ENCODE peak calls at places on chromosomes 16 and 17, in nine cellular contexts. One of them, this sample, is unnamed.

GRCh38 chr17:74512041-74512440 is 19.2 kb downstream of the CD300LB start:
- DNase-seq in PC-9: no peak
- DNase-seq in HepG2: no peak
- DNase-seq in endothelial cell of umbilical vein: no peak
- DNase-seq in DND-41: no peak
- DNase-seq in hepatocyte: no peak
- DNase-seq in neural progenitor cell: no peak
- DNase-seq in K562: no peak
- DNase-seq in fibroblast of lung: peak; percentile 75
- DNase-seq in this sample: peak; percentile 94

GRCh38 chr17:49216953-49217650 is 6.6 kb downstream of the ABI3 start:
- DNase-seq in fibroblast of lung: no peak
- DNase-seq in hepatocyte: no peak
- DNase-seq in DND-41: no peak
- DNase-seq in endothelial cell of umbilical vein: no peak
- DNase-seq in HepG2: no peak
- DNase-seq in K562: no peak
- DNase-seq in neural progenitor cell: no peak
- DNase-seq in PC-9: no peak
- DNase-seq in this sample: no peak

GRCh38 chr16:31695667-31696066 is 168.0 kb downstream of the AHSP start:
- DNase-seq in DND-41: peak; percentile 75
- DNase-seq in neural progenitor cell: no peak
- DNase-seq in hepatocyte: no peak
- DNase-seq in K562: no peak
- DNase-seq in endothelial cell of umbilical vein: no peak
- DNase-seq in fibroblast of lung: no peak
- DNase-seq in PC-9: no peak
- DNase-seq in HepG2: no peak
- DNase-seq in this sample: no peak

GRCh38 chr17:17075037-17075755 is 32.9 kb downstream of the MPRIP start:
- DNase-seq in hepatocyte: peak; percentile 44
- DNase-seq in fibroblast of lung: peak; percentile 63
- DNase-seq in endothelial cell of umbilical vein: peak; percentile 66
- DNase-seq in K562: no peak
- DNase-seq in PC-9: no peak
- DNase-seq in neural progenitor cell: no peak
- DNase-seq in HepG2: no peak
- DNase-seq in DND-41: peak; percentile 21
- DNase-seq in this sample: peak; percentile 90

GRCh38 chr16:49441366-49441780 is 67.8 kb downstream of the C16orf78 start:
- DNase-seq in PC-9: no peak
- DNase-seq in fibroblast of lung: no peak
- DNase-seq in neural progenitor cell: peak; percentile 49
- DNase-seq in DND-41: peak; percentile 97
- DNase-seq in endothelial cell of umbilical vein: no peak
- DNase-seq in K562: no peak
- DNase-seq in HepG2: no peak
- DNase-seq in hepatocyte: peak; percentile 39
- DNase-seq in this sample: no peak

GRCh38 chr17:52495646-52496045 is 337.1 kb upstream of the CA10 start:
- DNase-seq in PC-9: no peak
- DNase-seq in fibroblast of lung: no peak
- DNase-seq in HepG2: no peak
- DNase-seq in hepatocyte: no peak
- DNase-seq in DND-41: no peak
- DNase-seq in endothelial cell of umbilical vein: no peak
- DNase-seq in K562: no peak
- DNase-seq in neural progenitor cell: no peak
- DNase-seq in this sample: no peak

GRCh38 chr17:83149326-83149725 is 69.9 kb downstream of the METRNL start:
- DNase-seq in DND-41: no peak
- DNase-seq in PC-9: no peak
- DNase-seq in HepG2: no peak
- DNase-seq in hepatocyte: peak; percentile 2
- DNase-seq in fibroblast of lung: no peak
- DNase-seq in endothelial cell of umbilical vein: no peak
- DNase-seq in neural progenitor cell: no peak
- DNase-seq in K562: peak; percentile 1
- DNase-seq in this sample: no peak

GRCh38 chr17:15247891-15248529 is 17.1 kb downstream of the PMP22 start:
- DNase-seq in PC-9: peak; percentile 11
- DNase-seq in neural progenitor cell: peak; percentile 39
- DNase-seq in fibroblast of lung: peak; percentile 27
- DNase-seq in endothelial cell of umbilical vein: peak; percentile 8
- DNase-seq in HepG2: no peak
- DNase-seq in hepatocyte: no peak
- DNase-seq in DND-41: no peak
- DNase-seq in K562: no peak
- DNase-seq in this sample: peak; percentile 32

GRCh38 chr17:41100081-41100480 is 1.9 kb downstream of the KRTAP4-16 start:
- DNase-seq in HepG2: no peak
- DNase-seq in K562: no peak
- DNase-seq in DND-41: no peak
- DNase-seq in fibroblast of lung: no peak
- DNase-seq in hepatocyte: no peak
- DNase-seq in neural progenitor cell: no peak
- DNase-seq in endothelial cell of umbilical vein: peak; percentile 42
- DNase-seq in PC-9: no peak
- DNase-seq in this sample: no peak

GRCh38 chr17:17645961-17646360 is 35.3 kb upstream of the RAI1 start:
- DNase-seq in endothelial cell of umbilical vein: no peak
- DNase-seq in K562: no peak
- DNase-seq in HepG2: no peak
- DNase-seq in neural progenitor cell: no peak
- DNase-seq in PC-9: no peak
- DNase-seq in DND-41: no peak
- DNase-seq in hepatocyte: no peak
- DNase-seq in fibroblast of lung: peak; percentile 25
- DNase-seq in this sample: peak; percentile 26

GRCh38 chr16:55668337-55669281 is 12.8 kb downstream of the SLC6A2 start:
- DNase-seq in fibroblast of lung: peak; percentile 15
- DNase-seq in HepG2: peak; percentile 33
- DNase-seq in K562: no peak
- DNase-seq in neural progenitor cell: no peak
- DNase-seq in DND-41: no peak
- DNase-seq in hepatocyte: no peak
- DNase-seq in endothelial cell of umbilical vein: peak; percentile 74
- DNase-seq in PC-9: peak; percentile 86
- DNase-seq in this sample: peak; percentile 81

GRCh38 chr16:20331635-20332034 is 4.3 kb upstream of the GP2 start:
- DNase-seq in HepG2: no peak
- DNase-seq in PC-9: no peak
- DNase-seq in DND-41: no peak
- DNase-seq in neural progenitor cell: no peak
- DNase-seq in endothelial cell of umbilical vein: no peak
- DNase-seq in hepatocyte: no peak
- DNase-seq in fibroblast of lung: no peak
- DNase-seq in K562: no peak
- DNase-seq in this sample: no peak

GRCh38 chr16:999677-1000076 is 18.1 kb downstream of the SOX8 start:
- DNase-seq in hepatocyte: no peak
- DNase-seq in HepG2: no peak
- DNase-seq in DND-41: no peak
- DNase-seq in fibroblast of lung: no peak
- DNase-seq in neural progenitor cell: no peak
- DNase-seq in PC-9: no peak
- DNase-seq in endothelial cell of umbilical vein: no peak
- DNase-seq in K562: no peak
- DNase-seq in this sample: no peak

GRCh38 chr17:79948918-79949645 is 86.6 kb downstream of the TBC1D16 start:
- DNase-seq in fibroblast of lung: no peak
- DNase-seq in PC-9: no peak
- DNase-seq in hepatocyte: no peak
- DNase-seq in DND-41: no peak
- DNase-seq in neural progenitor cell: peak; percentile 51
- DNase-seq in K562: no peak
- DNase-seq in endothelial cell of umbilical vein: no peak
- DNase-seq in HepG2: no peak
- DNase-seq in this sample: no peak

GRCh38 chr16:22098538-22099255 is 6.4 kb downstream of the VWA3A start:
- DNase-seq in K562: peak; percentile 72
- DNase-seq in DND-41: peak; percentile 23
- DNase-seq in hepatocyte: peak; percentile 60
- DNase-seq in PC-9: peak; percentile 27
- DNase-seq in endothelial cell of umbilical vein: peak; percentile 55
- DNase-seq in neural progenitor cell: peak; percentile 75
- DNase-seq in HepG2: peak; percentile 89
- DNase-seq in fibroblast of lung: peak; percentile 34
- DNase-seq in this sample: peak; percentile 69

GRCh38 chr16:58535100-58535499 is 19.8 kb downstream of the SETD6 start:
- DNase-seq in PC-9: no peak
- DNase-seq in HepG2: no peak
- DNase-seq in K562: no peak
- DNase-seq in DND-41: no peak
- DNase-seq in hepatocyte: no peak
- DNase-seq in fibroblast of lung: no peak
- DNase-seq in neural progenitor cell: no peak
- DNase-seq in endothelial cell of umbilical vein: no peak
- DNase-seq in this sample: no peak
- H3K36me3 ChIP-seq in PC-9: peaks cover 79% of the 10 kb centered on the region
- H3K36me3 ChIP-seq in HepG2: peaks cover 95% of the 10 kb centered on the region
- H3K36me3 ChIP-seq in K562: peaks cover 94% of the 10 kb centered on the region
- H3K36me3 ChIP-seq in DND-41: peaks cover 98% of the 10 kb centered on the region
- H3K36me3 ChIP-seq in hepatocyte: peaks cover 5% of the 10 kb centered on the region
- H3K36me3 ChIP-seq in fibroblast of lung: peaks cover 28% of the 10 kb centered on the region
- H3K36me3 ChIP-seq in neural progenitor cell: peaks cover 61% of the 10 kb centered on the region
- H3K36me3 ChIP-seq in endothelial cell of umbilical vein: peaks cover 42% of the 10 kb centered on the region
- H3K36me3 ChIP-seq in this sample: peaks cover 81% of the 10 kb centered on the region

GRCh38 chr16:84292032-84292431 is 2.6 kb upstream of the WFDC1 start:
- DNase-seq in K562: no peak
- DNase-seq in endothelial cell of umbilical vein: no peak
- DNase-seq in hepatocyte: no peak
- DNase-seq in fibroblast of lung: peak; percentile 25
- DNase-seq in neural progenitor cell: no peak
- DNase-seq in DND-41: no peak
- DNase-seq in HepG2: no peak
- DNase-seq in PC-9: no peak
- DNase-seq in this sample: peak; percentile 55
- TF ChIP-seq EZH2 in K562: no peak
- TF ChIP-seq EZH2 in endothelial cell of umbilical vein: no peak
- TF ChIP-seq EZH2 in hepatocyte: no peak
- TF ChIP-seq EZH2 in fibroblast of lung: no peak
- TF ChIP-seq EZH2 in neural progenitor cell: no peak
- TF ChIP-seq EZH2 in DND-41: no peak
- TF ChIP-seq EZH2 in HepG2: no peak
- TF ChIP-seq EZH2 in PC-9: no peak
- TF ChIP-seq EZH2 in this sample: no peak

DNA sequence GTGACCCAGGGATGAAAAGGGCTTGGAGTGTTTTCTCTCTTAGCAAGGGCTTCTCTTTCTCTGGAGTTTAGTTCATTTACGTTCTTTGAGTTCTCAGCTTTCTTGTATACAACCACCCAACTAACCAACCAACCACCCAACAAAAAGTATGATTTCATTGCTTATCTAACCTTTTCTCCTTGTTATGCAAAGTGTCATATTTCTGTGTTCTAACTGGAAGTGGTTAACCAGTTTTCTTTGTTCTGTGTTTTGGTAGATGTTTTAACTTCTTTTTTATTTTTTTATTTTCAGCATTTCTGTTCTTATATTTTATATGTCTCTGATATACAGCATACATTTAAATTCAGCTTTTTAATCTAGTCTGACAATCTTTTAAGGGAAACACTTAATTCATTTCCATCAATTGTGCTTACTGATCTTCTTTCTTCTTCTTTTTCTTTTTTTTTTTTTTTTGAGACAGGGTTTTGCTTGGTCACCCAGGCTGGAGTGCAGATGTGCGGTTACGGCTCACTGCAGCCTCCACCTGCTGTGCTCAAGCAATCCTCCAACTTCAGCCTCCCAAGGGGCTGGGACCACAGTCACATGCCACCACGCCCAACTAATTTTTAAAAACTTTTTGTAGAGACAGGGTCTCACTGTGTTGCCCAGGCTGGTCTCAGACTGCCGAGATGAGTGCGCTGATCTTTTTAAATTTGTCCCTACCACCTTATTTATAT is 29.6 kb downstream of the NLK start:
- DNase-seq in endothelial cell of umbilical vein: no peak
- DNase-seq in hepatocyte: no peak
- DNase-seq in fibroblast of lung: peak; percentile 36
- DNase-seq in K562: no peak
- DNase-seq in PC-9: no peak
- DNase-seq in neural progenitor cell: no peak
- DNase-seq in HepG2: no peak
- DNase-seq in DND-41: no peak
- DNase-seq in this sample: no peak
- H3K4me1 ChIP-seq in endothelial cell of umbilical vein: no peaks in the 10 kb centered on the region
- H3K4me1 ChIP-seq in hepatocyte: no peaks in the 10 kb centered on the region
- H3K4me1 ChIP-seq in fibroblast of lung: no peaks in the 10 kb centered on the region
- H3K4me1 ChIP-seq in K562: no peaks in the 10 kb centered on the region
- H3K4me1 ChIP-seq in PC-9: no peaks in the 10 kb centered on the region
- H3K4me1 ChIP-seq in neural progenitor cell: peaks cover 18% of the 10 kb centered on the region
- H3K4me1 ChIP-seq in HepG2: no peaks in the 10 kb centered on the region
- H3K4me1 ChIP-seq in DND-41: no peaks in the 10 kb centered on the region
- H3K4me1 ChIP-seq in this sample: no peaks in the 10 kb centered on the region

GRCh38 chr16:3793161-3793576 is 75.8 kb upstream of the TRAP1 start:
- DNase-seq in K562: peak; percentile 13
- DNase-seq in PC-9: no peak
- DNase-seq in HepG2: no peak
- DNase-seq in fibroblast of lung: peak; percentile 24
- DNase-seq in DND-41: no peak
- DNase-seq in endothelial cell of umbilical vein: peak; percentile 81
- DNase-seq in hepatocyte: no peak
- DNase-seq in neural progenitor cell: no peak
- DNase-seq in this sample: no peak
- H3K36me3 ChIP-seq in K562: peaks cover 33% of the 10 kb centered on the region
- H3K36me3 ChIP-seq in PC-9: peaks cover 11% of the 10 kb centered on the region
- H3K36me3 ChIP-seq in HepG2: peaks cover 52% of the 10 kb centered on the region
- H3K36me3 ChIP-seq in fibroblast of lung: peaks cover 11% of the 10 kb centered on the region
- H3K36me3 ChIP-seq in DND-41: peaks cover 48% of the 10 kb centered on the region
- H3K36me3 ChIP-seq in endothelial cell of umbilical vein: peaks cover 12% of the 10 kb centered on the region
- H3K36me3 ChIP-seq in hepatocyte: no peaks in the 10 kb centered on the region
- H3K36me3 ChIP-seq in neural progenitor cell: peaks cover 12% of the 10 kb centered on the region
- H3K36me3 ChIP-seq in this sample: peaks cover 21% of the 10 kb centered on the region